ENCODE peak calls at places on chromosomes 13 and 19, in seven cellular contexts. X, V, O, F, Z, Y and B are unnamed samples.

GRCh38 chr13:99231726-99232125 is 26.5 kb downstream of the GPR18 start:
- DNase-seq in X (no peak), V (no peak), O (no peak), F (no peak), Z (no peak), Y (no peak), B (no peak)

GRCh38 chr19:41871573-41872383 is 5.3 kb upstream of the CD79A start:
- DNase-seq in X (peak; percentile 46), V (peak; percentile 7), O (no peak), F (no peak), Z (peak; percentile 78), Y (no peak), B (peak; percentile 81)

GRCh38 chr19:4971424-4971793 is 2.5 kb downstream of the KDM4B start:
- DNase-seq in X (no peak), V (peak; percentile 40), O (peak; percentile 76), F (no peak), Z (peak; percentile 65), Y (no peak), B (no peak)

GRCh38 chr13:113417836-113418721 is 35.2 kb downstream of the ADPRHL1 start:
- DNase-seq in X (no peak), V (no peak), O (no peak), F (no peak), Z (no peak), Y (no peak), B (no peak)

GRCh38 chr19:10604460-10604980 is 17.4 kb upstream of the AP1M2 start:
- DNase-seq in X (no peak), V (no peak), O (no peak), F (no peak), Z (peak; percentile 15), Y (no peak), B (peak; percentile 49)

GRCh38 chr13:61728468-61728867 is 312.8 kb upstream of the PCDH20 start:
- DNase-seq in X (no peak), V (peak; percentile 1), O (no peak), F (no peak), Z (no peak), Y (no peak), B (no peak)

GRCh38 chr13:97307882-97308624 is 85.9 kb downstream of the MBNL2 start:
- DNase-seq in X (no peak), V (peak; percentile 66), O (no peak), F (peak; percentile 33), Z (no peak), Y (no peak), B (no peak)

GRCh38 chr19:6533000-6533328 is 2.1 kb downstream of the TNFSF9 start:
- DNase-seq in X (no peak), V (no peak), O (no peak), F (no peak), Z (no peak), Y (no peak), B (no peak)

GRCh38 chr19:58003153-58003828 is 671 bp upstream of the ZNF606 start:
- DNase-seq in X (no peak), V (peak; percentile 11), O (no peak), F (no peak), Z (no peak), Y (no peak), B (no peak)

GRCh38 chr19:5803752-5804515 is 933 bp upstream of the NRTN start:
- DNase-seq in X (peak; percentile 83), V (peak; percentile 92), O (peak; percentile 94), F (peak; percentile 38), Z (peak; percentile 95), Y (no peak), B (peak; percentile 91)

GRCh38 chr13:29125145-29125933 is 305.2 kb downstream of the MTUS2 start:
- DNase-seq in X (peak; percentile 1), V (peak; percentile 62), O (no peak), F (no peak), Z (no peak), Y (no peak), B (peak; percentile 23)

GRCh38 chr19:9839415-9839814 is 4.3 kb downstream of the PIN1 start:
- DNase-seq in X (no peak), V (no peak), O (no peak), F (no peak), Z (no peak), Y (no peak), B (no peak)

GRCh38 chr19:6738726-6739389 is 622 bp upstream of the TRIP10 start:
- DNase-seq in X (peak; percentile 32), V (no peak), O (peak; percentile 88), F (no peak), Z (peak; percentile 75), Y (no peak), B (peak; percentile 75)

GRCh38 chr13:48165063-48165462 is 67.9 kb upstream of the ITM2B start:
- DNase-seq in X (no peak), V (no peak), O (no peak), F (no peak), Z (no peak), Y (no peak), B (no peak)

GRCh38 chr19:4425531-4425930 is 23.1 kb downstream of the CHAF1A start:
- DNase-seq in X (no peak), V (peak; percentile 27), O (no peak), F (no peak), Z (no peak), Y (no peak), B (no peak)

GRCh38 chr13:30696278-30697176 is 38.8 kb upstream of the ALOX5AP start:
- DNase-seq in X (no peak), V (peak; percentile 56), O (peak; percentile 41), F (no peak), Z (peak; percentile 25), Y (no peak), B (no peak)

GRCh38 chr19:40314646-40315045 is 29.5 kb upstream of the AKT2 start:
- DNase-seq in X (no peak), V (no peak), O (no peak), F (no peak), Z (no peak), Y (no peak), B (no peak)

GRCh38 chr19:33796164-33797100 is at the start of gene KCTD15:
- DNase-seq in X (no peak), V (peak; percentile 73), O (peak; percentile 67), F (no peak), Z (peak; percentile 45), Y (no peak), B (no peak)

GRCh38 chr19:16316506-16316882 is 8.1 kb upstream of the KLF2 start:
- DNase-seq in X (no peak), V (no peak), O (no peak), F (no peak), Z (no peak), Y (no peak), B (no peak)

GRCh38 chr13:99442273-99442895 is 58.9 kb upstream of the TM9SF2 start:
- DNase-seq in X (peak; percentile 43), V (peak; percentile 51), O (peak; percentile 57), F (no peak), Z (peak; percentile 47), Y (no peak), B (no peak)

GRCh38 chr19:47740866-47741519 is 4.4 kb upstream of the NOP53 start:
- DNase-seq in X (no peak), V (no peak), O (no peak), F (no peak), Z (no peak), Y (no peak), B (no peak)

GRCh38 chr19:53647792-53648191 is 16.0 kb downstream of the DPRX start:
- DNase-seq in X (no peak), V (no peak), O (no peak), F (no peak), Z (no peak), Y (no peak), B (no peak)

GRCh38 chr19:571127-571974 is 1.0 kb upstream of the BSG start:
- DNase-seq in X (peak; percentile 49), V (peak; percentile 81), O (peak; percentile 76), F (no peak), Z (peak; percentile 68), Y (no peak), B (peak; percentile 79)

GRCh38 chr13:113647351-113648217 is 10.4 kb downstream of the ATP4B start:
- DNase-seq in X (no peak), V (no peak), O (peak; percentile 95), F (peak; percentile 79), Z (peak; percentile 94), Y (peak; percentile 60), B (no peak)

GRCh38 chr19:53600217-53600616 is 31.6 kb upstream of the DPRX start:
- DNase-seq in X (no peak), V (no peak), O (no peak), F (no peak), Z (no peak), Y (no peak), B (no peak)

GRCh38 chr13:74979703-74980102 is 502.3 kb downstream of the TBC1D4 start:
- DNase-seq in X (no peak), V (no peak), O (no peak), F (no peak), Z (no peak), Y (no peak), B (no peak)

GRCh38 chr19:7973883-7974282 is 30.4 kb upstream of the TIMM44 start:
- DNase-seq in X (no peak), V (no peak), O (no peak), F (no peak), Z (no peak), Y (no peak), B (no peak)
- H3K36me3 ChIP-seq in X (peaks cover 59% of the 10 kb centered on the region), V (peaks cover 68% of the 10 kb centered on the region), O (peaks cover 5% of the 10 kb centered on the region), F (peaks cover 11% of the 10 kb centered on the region), Z (peaks cover 4% of the 10 kb centered on the region), Y (peaks cover 17% of the 10 kb centered on the region), B (peaks cover 35% of the 10 kb centered on the region)

GRCh38 chr13:49560270-49561063 is 24.9 kb downstream of the RCBTB1 start:
- DNase-seq in X (no peak), V (peak; percentile 67), O (no peak), F (no peak), Z (peak; percentile 15), Y (no peak), B (no peak)

GRCh38 chr13:49559006-49559405 is 26.4 kb downstream of the RCBTB1 start:
- DNase-seq in X (no peak), V (no peak), O (no peak), F (no peak), Z (no peak), Y (no peak), B (no peak)

GRCh38 chr13:49563513-49563912 is 21.8 kb downstream of the RCBTB1 start:
- DNase-seq in X (no peak), V (peak; percentile 24), O (no peak), F (no peak), Z (no peak), Y (no peak), B (no peak)

GRCh38 chr13:49561064-49561410 is 24.3 kb downstream of the RCBTB1 start:
- DNase-seq in X (no peak), V (peak; percentile 33), O (no peak), F (no peak), Z (no peak), Y (no peak), B (no peak)
- H3K4me3 ChIP-seq in X (no peak overlapping the region), V (no peak overlapping the region), O (no peak overlapping the region), F (no peak overlapping the region), Z (no peak overlapping the region), Y (no peak overlapping the region), B (no peak overlapping the region)

GRCh38 chr19:36652958-36653357 is 13.7 kb downstream of the ZNF461 start:
- DNase-seq in X (no peak), V (no peak), O (no peak), F (no peak), Z (no peak), Y (no peak), B (no peak)
- H3K36me3 ChIP-seq in X (peaks cover 78% of the 10 kb centered on the region), V (peaks cover 87% of the 10 kb centered on the region), O (peaks cover 12% of the 10 kb centered on the region), F (peaks cover 58% of the 10 kb centered on the region), Z (peaks cover 4% of the 10 kb centered on the region), Y (peaks cover 84% of the 10 kb centered on the region), B (peaks cover 8% of the 10 kb centered on the region)

DNA sequence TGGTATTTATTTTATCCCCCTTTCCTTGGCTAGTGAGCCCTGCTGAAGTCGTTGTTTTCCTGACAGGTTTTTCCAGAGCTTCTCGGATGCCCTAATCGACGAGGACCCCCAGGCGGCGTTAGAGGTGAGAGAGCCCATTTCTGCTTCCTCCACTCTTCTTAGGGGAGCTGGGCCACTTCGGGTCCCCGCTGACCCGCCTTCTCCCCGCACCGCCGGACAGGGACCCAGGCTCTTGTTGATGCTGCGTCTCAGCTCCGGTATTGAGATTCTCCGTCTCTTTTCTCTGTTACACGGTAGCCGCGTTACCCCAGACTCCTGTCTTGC is 306 bp downstream of the SUGT1 start:
- DNase-seq in X (no peak), V (no peak), O (no peak), F (no peak), Z (no peak), Y (peak; percentile 4), B (no peak)
- H3K4me3 ChIP-seq in X (peak overlapping the region; percentile 93), V (peak overlapping the region; percentile 88), O (peak overlapping the region; percentile 75), F (peak overlapping the region; percentile 89), Z (peak overlapping the region; percentile 64), Y (peak overlapping the region; percentile 76), B (peak overlapping the region; percentile 81)